ENCODE peak calls at places on chromosomes 5 and 9, in four cellular contexts. D is HepG2, R is stomach, F is spleen. P is an unnamed sample.

GRCh38 chr5:10248378-10249260 is 1.1 kb downstream of the ATPSCKMT start:
- DNase-seq in F (peak), R (no peak), D (no peak), P (no peak)

GRCh38 chr5:72093231-72093630 is 14.0 kb upstream of the MAP1B start:
- DNase-seq in F (no peak), R (no peak), D (no peak), P (no peak)

GRCh38 chr5:177023247-177023703 is 779 bp downstream of the ZNF346 start:
- DNase-seq in D (peak), F (no peak), R (no peak), P (peak)

GRCh38 chr5:173294673-173295320 is 33.4 kb downstream of the STC2 start:
- DNase-seq in F (no peak), R (no peak), D (peak), P (no peak)

GRCh38 chr5:85896499-85896898 is 721.2 kb upstream of the COX7C start:
- DNase-seq in F (no peak), R (no peak), D (no peak), P (no peak)

GRCh38 chr9:23740531-23740930 is 85.5 kb downstream of the ELAVL2 start:
- DNase-seq in R (no peak), F (no peak), D (no peak), P (no peak)

GRCh38 chr5:60540855-60541805 is 158.8 kb downstream of the DEPDC1B start:
- DNase-seq in F (no peak), R (no peak), D (peak), P (no peak)

GRCh38 chr5:177478711-177479646 is 5.5 kb upstream of the DBN1 start:
- DNase-seq in D (no peak), F (peak), R (peak), P (no peak)

GRCh38 chr5:124634820-124635323 is 111.6 kb downstream of the ZNF608 start:
- DNase-seq in F (no peak), D (no peak), R (no peak), P (no peak)

GRCh38 chr5:42887094-42887493 is 75.4 kb upstream of the SELENOP start:
- DNase-seq in D (no peak), F (no peak), R (no peak), P (no peak)

GRCh38 chr9:127634021-127634420 is 21.9 kb downstream of the STXBP1 start:
- DNase-seq in R (no peak), D (no peak), F (no peak), P (no peak)

GRCh38 chr9:114218264-114219120 is 63.2 kb downstream of the COL27A1 start:
- DNase-seq in R (no peak), F (no peak), D (no peak), P (no peak)

GRCh38 chr5:31954091-31954490 is 220.0 kb downstream of the GOLPH3 start:
- DNase-seq in R (no peak), D (no peak), F (no peak), P (no peak)

DNA sequence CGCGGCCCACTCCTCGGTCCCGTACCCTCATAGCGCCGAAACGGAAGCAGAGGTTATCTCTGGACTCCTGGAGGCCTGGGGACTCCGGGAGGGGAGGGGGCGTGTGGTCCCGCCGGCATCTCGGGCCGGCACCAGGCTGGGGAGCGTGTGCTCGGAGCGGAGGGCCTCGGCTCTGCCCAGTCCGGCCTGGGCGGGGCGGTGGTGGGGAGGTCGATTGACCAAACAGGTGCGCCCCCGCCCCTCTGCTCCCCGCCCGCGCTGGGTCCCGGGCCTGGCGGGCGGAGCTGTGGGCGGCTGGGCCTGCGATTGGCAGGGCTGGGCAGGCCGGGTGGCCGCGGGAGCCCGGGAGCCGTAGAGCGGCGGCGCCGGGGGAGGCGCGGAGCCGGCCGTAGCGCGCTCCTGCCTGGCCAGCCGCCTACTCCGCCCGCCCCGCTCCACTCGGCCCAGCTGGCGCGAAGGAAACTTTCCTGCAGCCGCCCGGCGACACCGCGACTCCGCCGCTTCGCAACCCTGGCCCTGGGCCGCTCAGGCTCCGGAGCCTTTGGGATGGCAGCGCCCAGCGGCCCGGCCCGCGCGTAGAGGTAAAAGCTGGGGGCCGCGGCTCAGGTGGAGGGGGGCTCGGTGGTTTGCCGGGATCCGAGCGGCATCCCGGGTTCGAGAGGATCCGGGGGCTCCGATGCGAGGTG is 52.1 kb upstream of the DAB2IP start:
- DNase-seq in F (no peak), D (peak), R (peak), P (no peak)
- TF ChIP-seq POLR2AphosphoS5 in F (no peak), D (no peak), R (peak), P (no peak)

GRCh38 chr5:33440482-33441240 is at the start of gene TARS1:
- DNase-seq in D (peak), R (peak), F (peak), P (peak)
- TF ChIP-seq POLR2A in D (peak), R (no peak), F (no peak), P (peak)

GRCh38 chr5:55172051-55172899 is 702 bp downstream of the CDC20B start:
- DNase-seq in F (no peak), D (peak), R (peak), P (no peak)
- TF ChIP-seq POLR2AphosphoS5 in F (no peak), D (no peak), R (no peak), P (no peak)

GRCh38 chr5:95727764-95728191 is 3.4 kb upstream of the RHOBTB3 start:
- DNase-seq in F (no peak), D (peak), R (no peak), P (no peak)
- TF ChIP-seq POLR2A in F (no peak), D (no peak), R (no peak), P (no peak)